ENCODE peak calls at places on chromosome 15, in five cellular contexts. K is ovary, A is tibial nerve, W is heart left ventricle, S is IMR-90. P is an unnamed sample.

GRCh38 chr15:78148392-78149067 is 632 bp upstream of the IDH3A start:
- DNase-seq in K (no peak), A (no peak), W (no peak), S (peak), P (peak)

GRCh38 chr15:55290361-55291057 is 896 bp upstream of the RAB27A start:
- DNase-seq in K (peak), A (peak), W (peak), S (peak), P (peak)

GRCh38 chr15:89362203-89363101 is 27.8 kb upstream of the POLG start:
- DNase-seq in K (no peak), A (no peak), W (no peak), S (no peak), P (no peak)

GRCh38 chr15:89057506-89058133 is 30.6 kb upstream of the ABHD2 start:
- DNase-seq in K (peak), A (peak), W (peak), S (peak), P (peak)

GRCh38 chr15:81612631-81613030 is 238.6 kb upstream of the TMC3 start:
- DNase-seq in K (no peak), A (no peak), W (no peak), S (no peak), P (no peak)

GRCh38 chr15:64521726-64522164 is 61.4 kb downstream of the ZNF609 start:
- DNase-seq in K (peak), A (no peak), W (peak), S (peak), P (no peak)

GRCh38 chr15:79942656-79943481 is 28.1 kb downstream of the BCL2A1 start:
- DNase-seq in K (no peak), A (no peak), W (no peak), S (peak), P (no peak)

GRCh38 chr15:49135342-49135857 is 20.0 kb downstream of the COPS2 start:
- DNase-seq in K (no peak), A (no peak), W (no peak), S (peak), P (no peak)

GRCh38 chr15:70266412-70267089 is 168.8 kb upstream of the TLE3 start:
- DNase-seq in K (peak), A (peak), W (peak), S (no peak), P (no peak)

GRCh38 chr15:73786518-73786917 is 33.4 kb upstream of the INSYN1 start:
- DNase-seq in K (peak), A (no peak), W (no peak), S (no peak), P (no peak)

GRCh38 chr15:64507293-64507802 is 47.0 kb downstream of the ZNF609 start:
- DNase-seq in K (peak), A (peak), W (peak), S (peak), P (peak)

GRCh38 chr15:31444844-31445243 is 118.2 kb downstream of the KLF13 start:
- DNase-seq in K (no peak), A (no peak), W (no peak), S (no peak), P (no peak)

GRCh38 chr15:77715860-77716259 is 83.1 kb upstream of the LINGO1 start:
- DNase-seq in K (no peak), A (no peak), W (no peak), S (no peak), P (no peak)

GRCh38 chr15:29454506-29454905 is 184.9 kb upstream of the NSMCE3 start:
- DNase-seq in K (no peak), A (no peak), W (no peak), S (no peak), P (no peak)

GRCh38 chr15:24955549-24955929 is 752 bp downstream of the SNRPN start:
- DNase-seq in K (peak), A (no peak), W (no peak), S (no peak), P (peak)

GRCh38 chr15:70703483-70703882 is 59.9 kb downstream of the UACA start:
- DNase-seq in K (no peak), A (no peak), W (no peak), S (no peak), P (no peak)

GRCh38 chr15:66196565-66196964 is 57.0 kb downstream of the MEGF11 start:
- DNase-seq in K (no peak), A (no peak), W (no peak), S (peak), P (no peak)

GRCh38 chr15:77013786-77014136 is 18.8 kb downstream of the PSTPIP1 start:
- DNase-seq in K (no peak), A (no peak), W (no peak), S (no peak), P (no peak)

GRCh38 chr15:48527517-48527916 is 118.0 kb downstream of the FBN1 start:
- DNase-seq in K (no peak), A (no peak), W (no peak), S (peak), P (no peak)

GRCh38 chr15:73922186-73923151 is 3.8 kb upstream of the LOXL1 start:
- DNase-seq in K (peak), A (no peak), W (peak), S (peak), P (peak)

GRCh38 chr15:65336369-65336766 is 31.9 kb downstream of the RNU5B-1 start:
- DNase-seq in K (no peak), A (no peak), W (no peak), S (no peak), P (no peak)

GRCh38 chr15:90839187-90840071 is 29.0 kb upstream of the FURIN start:
- DNase-seq in K (no peak), A (no peak), W (no peak), S (peak), P (peak)

GRCh38 chr15:91939432-91939831 is 85.9 kb downstream of the SLCO3A1 start:
- DNase-seq in K (no peak), A (no peak), W (peak), S (no peak), P (peak)

GRCh38 chr15:69996842-69997478 is 100.8 kb downstream of the TLE3 start:
- DNase-seq in K (no peak), A (no peak), W (no peak), S (no peak), P (no peak)

GRCh38 chr15:45148076-45149059 is 18.6 kb downstream of the DUOX1 start:
- DNase-seq in K (no peak), A (no peak), W (no peak), S (no peak), P (no peak)

GRCh38 chr15:77126516-77126915 is 55.6 kb upstream of the TSPAN3 start:
- DNase-seq in K (no peak), A (no peak), W (no peak), S (no peak), P (no peak)

GRCh38 chr15:75156306-75157215 is 45.1 kb upstream of the C15orf39 start:
- DNase-seq in K (no peak), A (no peak), W (no peak), S (no peak), P (peak)

GRCh38 chr15:71133734-71134464 is 18.6 kb downstream of the THSD4 start:
- DNase-seq in K (no peak), A (no peak), W (peak), S (no peak), P (no peak)

GRCh38 chr15:57302640-57303257 is 73.6 kb upstream of the CGNL1 start:
- DNase-seq in K (no peak), A (no peak), W (no peak), S (no peak), P (no peak)

GRCh38 chr15:76366714-76367113 is 30.1 kb downstream of the ISL2 start:
- DNase-seq in K (no peak), A (no peak), W (no peak), S (no peak), P (peak)

GRCh38 chr15:23686466-23687142 is 501 bp downstream of the NDN start:
- DNase-seq in K (no peak), A (no peak), W (peak), S (peak), P (peak)

GRCh38 chr15:86002444-86002843 is 77.2 kb upstream of the AGBL1 start:
- DNase-seq in K (no peak), A (no peak), W (no peak), S (no peak), P (no peak)

GRCh38 chr15:27121672-27122071 is 150.7 kb downstream of the GABRG3 start:
- DNase-seq in K (no peak), A (no peak), W (no peak), S (no peak), P (no peak)
- TF ChIP-seq CTCF in K (no peak), A (no peak), W (no peak), S (no peak), P (no peak)

GRCh38 chr15:42734076-42734672 is 2.8 kb downstream of the CDAN1 start:
- DNase-seq in K (no peak), A (no peak), W (no peak), S (no peak), P (no peak)
- TF ChIP-seq POLR2A in K (no peak), A (no peak), W (no peak), S (no peak), P (no peak)

GRCh38 chr15:67422296-67422695 is 98.6 kb upstream of the C15orf61 start:
- DNase-seq in K (no peak), A (no peak), W (no peak), S (no peak), P (no peak)
- TF ChIP-seq CTCF in K (no peak), A (no peak), W (no peak), S (no peak), P (no peak)

DNA sequence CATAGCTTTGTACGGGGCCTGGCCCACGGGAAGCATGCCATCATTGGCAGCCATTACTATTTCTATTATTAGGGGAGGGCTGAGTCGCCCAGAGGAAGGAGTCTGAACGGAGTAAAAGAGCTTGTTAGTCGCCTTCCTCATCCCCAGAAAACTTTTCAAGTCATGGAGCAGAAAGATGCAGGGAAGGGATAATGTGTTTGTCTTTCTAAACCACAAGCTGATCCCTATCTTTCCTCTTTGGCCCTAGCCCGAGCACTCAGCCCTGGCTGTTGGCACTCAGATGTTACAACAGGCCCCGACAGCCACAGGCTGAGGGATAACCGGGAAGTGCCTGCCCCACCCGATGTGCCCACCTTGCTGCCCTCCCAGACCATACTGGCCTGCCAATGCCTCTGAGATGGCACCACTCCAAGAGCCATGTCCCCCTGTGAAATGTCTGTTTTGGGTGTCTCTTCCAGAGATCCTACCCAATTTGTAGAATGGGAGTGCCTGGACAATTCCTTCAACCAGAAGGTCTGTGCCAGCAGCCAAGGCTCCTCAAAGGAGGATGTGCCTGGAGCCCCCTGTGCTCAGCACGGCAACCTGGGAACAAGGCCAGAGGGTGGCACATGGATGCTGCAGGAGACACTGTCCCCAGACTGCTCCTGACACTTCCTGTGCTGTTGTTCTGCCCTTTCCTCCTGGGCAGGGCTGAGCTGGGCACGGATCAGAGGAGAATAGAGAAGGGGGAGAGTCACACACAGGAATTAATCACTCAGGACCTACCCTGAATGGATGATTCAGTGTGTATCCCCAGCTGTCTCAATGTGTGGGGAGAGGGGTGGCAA is 10.8 kb downstream of the PAK6 start:
- DNase-seq in K (no peak), A (no peak), W (no peak), S (peak), P (no peak)
- TF ChIP-seq POLR2A in K (no peak), A (no peak), W (no peak), S (no peak), P (no peak)

DNA sequence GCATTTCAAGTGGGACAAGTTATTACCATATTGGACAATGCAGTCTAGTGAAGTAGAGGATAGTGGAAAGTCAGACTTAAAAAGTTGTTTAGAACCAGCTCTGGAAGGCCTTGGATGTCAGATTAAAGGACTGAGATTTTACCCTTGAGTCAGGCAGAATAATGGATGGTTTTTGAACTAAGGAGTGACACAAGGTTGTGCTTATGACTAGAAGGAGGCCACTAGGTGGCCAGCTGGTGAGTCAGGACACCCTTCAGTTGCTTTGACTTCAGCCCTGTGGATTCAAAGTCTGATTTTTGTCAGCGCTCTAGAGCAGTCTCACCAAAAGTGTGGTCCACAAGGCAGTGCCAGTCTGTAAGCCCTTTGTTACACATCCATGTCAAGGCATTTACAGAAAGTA is 3.8 kb upstream of the GABPB1 start:
- DNase-seq in K (no peak), A (no peak), W (no peak), S (peak), P (peak)
- TF ChIP-seq CTCF in K (no peak), A (no peak), W (no peak), S (peak), P (peak)

DNA sequence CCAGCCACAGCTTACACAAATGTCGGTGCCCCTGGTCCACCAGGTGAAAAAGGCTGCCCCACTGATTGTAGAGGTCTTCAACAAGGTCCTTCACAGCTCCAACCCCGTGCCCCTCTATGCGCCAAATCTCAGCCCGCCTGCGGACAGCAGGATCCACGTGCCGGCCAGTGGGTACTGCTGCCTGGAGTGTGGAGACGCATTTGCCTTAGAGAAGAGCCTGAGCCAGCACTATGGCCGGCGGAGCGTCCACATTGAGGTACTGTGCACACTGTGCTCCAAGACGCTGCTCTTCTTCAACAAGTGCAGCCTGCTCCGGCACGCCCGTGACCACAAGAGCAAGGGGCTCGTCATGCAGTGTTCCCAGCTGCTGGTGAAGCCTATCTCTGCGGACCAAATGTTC is 32.9 kb upstream of the ALPK3 start:
- DNase-seq in K (no peak), A (no peak), W (no peak), S (no peak), P (no peak)
- TF ChIP-seq POLR2A in K (no peak), A (no peak), W (no peak), S (no peak), P (no peak)

DNA sequence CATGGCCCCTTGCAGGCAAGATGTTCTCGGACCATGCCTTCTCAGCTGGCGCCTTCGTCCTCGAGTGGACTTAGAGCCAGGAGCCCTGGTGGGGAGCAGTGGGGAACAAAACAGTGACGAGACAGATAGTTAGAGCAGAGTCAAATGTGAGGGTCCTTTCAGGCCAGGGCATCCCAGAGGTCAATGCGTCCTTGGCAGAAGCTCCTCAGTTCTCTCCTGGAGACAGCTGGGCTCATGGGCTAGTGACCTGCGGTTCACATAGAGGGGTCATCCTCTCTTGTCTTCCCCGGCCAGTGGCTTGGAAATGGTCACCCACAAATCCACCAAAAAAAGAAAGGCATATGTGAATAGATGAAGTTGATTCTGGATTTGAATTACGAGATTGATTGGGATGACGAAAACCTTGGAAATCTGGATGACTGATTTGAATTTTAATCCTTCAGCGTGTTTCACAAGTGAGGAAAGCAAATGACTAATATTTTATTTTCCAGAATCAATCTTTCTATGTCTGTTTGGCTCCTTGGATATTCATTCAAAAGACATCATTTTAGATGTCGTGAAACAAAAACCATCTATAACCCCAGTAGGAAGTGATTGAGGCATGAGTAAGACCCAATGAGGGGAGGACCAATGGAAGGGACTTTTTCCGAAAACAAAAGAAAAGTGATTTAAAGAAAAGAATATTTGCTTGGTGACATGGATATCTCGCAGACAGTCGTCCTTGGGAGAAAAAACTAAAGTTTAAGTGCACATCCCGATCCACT is 84.5 kb downstream of the ASB7 start:
- DNase-seq in K (no peak), A (no peak), W (no peak), S (peak), P (no peak)
- TF ChIP-seq CTCF in K (peak), A (no peak), W (no peak), S (no peak), P (no peak)

GRCh38 chr15:51623386-51623938 is 891 bp upstream of the DMXL2 start:
- DNase-seq in K (no peak), A (peak), W (no peak), S (no peak), P (peak)

GRCh38 chr15:51621917-51622268 is 678 bp downstream of the DMXL2 start:
- DNase-seq in K (peak), A (peak), W (peak), S (peak), P (peak)

GRCh38 chr15:51624022-51624421 is 1.5 kb upstream of the DMXL2 start:
- DNase-seq in K (no peak), A (no peak), W (no peak), S (no peak), P (no peak)

GRCh38 chr15:51621155-51621554 is 1.4 kb downstream of the DMXL2 start:
- DNase-seq in K (no peak), A (no peak), W (no peak), S (no peak), P (no peak)

GRCh38 chr15:51622269-51623180 is at the start of gene DMXL2:
- DNase-seq in K (peak), A (peak), W (peak), S (peak), P (peak)
- TF ChIP-seq POLR2A in K (no peak), A (peak), W (no peak), S (no peak), P (no peak)

GRCh38 chr15:100914876-100915275 is 4.3 kb upstream of the LRRK1 start:
- DNase-seq in K (no peak), A (no peak), W (no peak), S (peak), P (peak)
- TF ChIP-seq CTCF in K (no peak), A (no peak), W (no peak), S (peak), P (no peak)

P was measured in thyroid gland.